ENCODE peak calls at places on chromosome 17, in ten cellular contexts. One of them, this sample, is unnamed.
A peak's percentile ranks its signal among the peaks of the same experiment; 100 is the strongest.

GRCh38 chr17:73973881-73974409 is 229.5 kb upstream of the RPL38 start:
- DNase-seq in stomach: no peak
- DNase-seq in ACHN: no peak
- DNase-seq in KBM-7: no peak
- DNase-seq in stimulated activated CD8-positive, alpha-beta memory T cell treated with anti-CD3 and anti-CD28 coated beads, Interleukin-12 subunit alpha, Interleukin-12 subunit beta, amount 100 ng/mL, for 1 hour: no peak
- DNase-seq in choroid plexus epithelial cell: no peak
- DNase-seq in NCI-H2171 treated with DMSO at 0.1 percent for 48 hours: peak; percentile 85
- DNase-seq in GM13976: peak; percentile 10
- DNase-seq in stimulated activated CD4-positive, alpha-beta T cell treated with anti-CD3 and anti-CD28 coated beads, Interleukin-1b, Interleukin-23, amount 100 ng/mL, for 4 hours: no peak
- DNase-seq in activated B cell treated with CpG ODN at 0.5 μM for 24 hours: no peak
- DNase-seq in this sample: no peak

GRCh38 chr17:42845556-42845917 is 1.2 kb downstream of the AOC2 start:
- DNase-seq in ACHN: no peak
- DNase-seq in KBM-7: no peak
- DNase-seq in stimulated activated CD4-positive, alpha-beta T cell treated with anti-CD3 and anti-CD28 coated beads, Interleukin-1b, Interleukin-23, amount 100 ng/mL, for 4 hours: no peak
- DNase-seq in NCI-H2171 treated with DMSO at 0.1 percent for 48 hours: no peak
- DNase-seq in activated B cell treated with CpG ODN at 0.5 μM for 24 hours: no peak
- DNase-seq in stomach: no peak
- DNase-seq in GM13976: no peak
- DNase-seq in choroid plexus epithelial cell: no peak
- DNase-seq in stimulated activated CD8-positive, alpha-beta memory T cell treated with anti-CD3 and anti-CD28 coated beads, Interleukin-12 subunit alpha, Interleukin-12 subunit beta, amount 100 ng/mL, for 1 hour: no peak
- DNase-seq in this sample: no peak

GRCh38 chr17:70699408-70699807 is 530.1 kb downstream of the KCNJ2 start:
- DNase-seq in stomach: no peak
- DNase-seq in activated B cell treated with CpG ODN at 0.5 μM for 24 hours: no peak
- DNase-seq in stimulated activated CD8-positive, alpha-beta memory T cell treated with anti-CD3 and anti-CD28 coated beads, Interleukin-12 subunit alpha, Interleukin-12 subunit beta, amount 100 ng/mL, for 1 hour: no peak
- DNase-seq in choroid plexus epithelial cell: no peak
- DNase-seq in KBM-7: no peak
- DNase-seq in GM13976: no peak
- DNase-seq in stimulated activated CD4-positive, alpha-beta T cell treated with anti-CD3 and anti-CD28 coated beads, Interleukin-1b, Interleukin-23, amount 100 ng/mL, for 4 hours: no peak
- DNase-seq in ACHN: no peak
- DNase-seq in NCI-H2171 treated with DMSO at 0.1 percent for 48 hours: no peak
- DNase-seq in this sample: no peak

GRCh38 chr17:82243648-82244412 is 15.0 kb downstream of the SLC16A3 start:
- DNase-seq in activated B cell treated with CpG ODN at 0.5 μM for 24 hours: no peak
- DNase-seq in KBM-7: no peak
- DNase-seq in NCI-H2171 treated with DMSO at 0.1 percent for 48 hours: no peak
- DNase-seq in stomach: no peak
- DNase-seq in GM13976: no peak
- DNase-seq in choroid plexus epithelial cell: no peak
- DNase-seq in stimulated activated CD4-positive, alpha-beta T cell treated with anti-CD3 and anti-CD28 coated beads, Interleukin-1b, Interleukin-23, amount 100 ng/mL, for 4 hours: no peak
- DNase-seq in stimulated activated CD8-positive, alpha-beta memory T cell treated with anti-CD3 and anti-CD28 coated beads, Interleukin-12 subunit alpha, Interleukin-12 subunit beta, amount 100 ng/mL, for 1 hour: no peak
- DNase-seq in ACHN: no peak
- DNase-seq in this sample: no peak

GRCh38 chr17:75668489-75668888 is 1.4 kb downstream of the SAP30BP start:
- DNase-seq in stimulated activated CD4-positive, alpha-beta T cell treated with anti-CD3 and anti-CD28 coated beads, Interleukin-1b, Interleukin-23, amount 100 ng/mL, for 4 hours: no peak
- DNase-seq in choroid plexus epithelial cell: no peak
- DNase-seq in KBM-7: no peak
- DNase-seq in GM13976: no peak
- DNase-seq in activated B cell treated with CpG ODN at 0.5 μM for 24 hours: no peak
- DNase-seq in stomach: no peak
- DNase-seq in ACHN: no peak
- DNase-seq in stimulated activated CD8-positive, alpha-beta memory T cell treated with anti-CD3 and anti-CD28 coated beads, Interleukin-12 subunit alpha, Interleukin-12 subunit beta, amount 100 ng/mL, for 1 hour: no peak
- DNase-seq in NCI-H2171 treated with DMSO at 0.1 percent for 48 hours: no peak
- DNase-seq in this sample: no peak

GRCh38 chr17:75295220-75296158 is 6.3 kb upstream of the SLC25A19 start:
- DNase-seq in stimulated activated CD4-positive, alpha-beta T cell treated with anti-CD3 and anti-CD28 coated beads, Interleukin-1b, Interleukin-23, amount 100 ng/mL, for 4 hours: no peak
- DNase-seq in GM13976: peak; percentile 73
- DNase-seq in KBM-7: no peak
- DNase-seq in stomach: no peak
- DNase-seq in ACHN: no peak
- DNase-seq in NCI-H2171 treated with DMSO at 0.1 percent for 48 hours: no peak
- DNase-seq in activated B cell treated with CpG ODN at 0.5 μM for 24 hours: peak; percentile 46
- DNase-seq in choroid plexus epithelial cell: no peak
- DNase-seq in stimulated activated CD8-positive, alpha-beta memory T cell treated with anti-CD3 and anti-CD28 coated beads, Interleukin-12 subunit alpha, Interleukin-12 subunit beta, amount 100 ng/mL, for 1 hour: no peak
- DNase-seq in this sample: no peak

GRCh38 chr17:70271200-70271599 is 101.9 kb downstream of the KCNJ2 start:
- DNase-seq in choroid plexus epithelial cell: no peak
- DNase-seq in activated B cell treated with CpG ODN at 0.5 μM for 24 hours: no peak
- DNase-seq in ACHN: no peak
- DNase-seq in stimulated activated CD4-positive, alpha-beta T cell treated with anti-CD3 and anti-CD28 coated beads, Interleukin-1b, Interleukin-23, amount 100 ng/mL, for 4 hours: no peak
- DNase-seq in stomach: no peak
- DNase-seq in KBM-7: no peak
- DNase-seq in GM13976: no peak
- DNase-seq in stimulated activated CD8-positive, alpha-beta memory T cell treated with anti-CD3 and anti-CD28 coated beads, Interleukin-12 subunit alpha, Interleukin-12 subunit beta, amount 100 ng/mL, for 1 hour: no peak
- DNase-seq in NCI-H2171 treated with DMSO at 0.1 percent for 48 hours: peak; percentile 53
- DNase-seq in this sample: no peak

GRCh38 chr17:60904582-60904981 is 226.9 kb downstream of the BCAS3 start:
- DNase-seq in choroid plexus epithelial cell: no peak
- DNase-seq in activated B cell treated with CpG ODN at 0.5 μM for 24 hours: no peak
- DNase-seq in ACHN: no peak
- DNase-seq in stimulated activated CD8-positive, alpha-beta memory T cell treated with anti-CD3 and anti-CD28 coated beads, Interleukin-12 subunit alpha, Interleukin-12 subunit beta, amount 100 ng/mL, for 1 hour: no peak
- DNase-seq in GM13976: no peak
- DNase-seq in stimulated activated CD4-positive, alpha-beta T cell treated with anti-CD3 and anti-CD28 coated beads, Interleukin-1b, Interleukin-23, amount 100 ng/mL, for 4 hours: no peak
- DNase-seq in KBM-7: no peak
- DNase-seq in stomach: no peak
- DNase-seq in NCI-H2171 treated with DMSO at 0.1 percent for 48 hours: no peak
- DNase-seq in this sample: no peak

GRCh38 chr17:77606865-77607210 is 351.7 kb upstream of the TNRC6C start:
- DNase-seq in choroid plexus epithelial cell: no peak
- DNase-seq in activated B cell treated with CpG ODN at 0.5 μM for 24 hours: no peak
- DNase-seq in KBM-7: no peak
- DNase-seq in stimulated activated CD4-positive, alpha-beta T cell treated with anti-CD3 and anti-CD28 coated beads, Interleukin-1b, Interleukin-23, amount 100 ng/mL, for 4 hours: no peak
- DNase-seq in ACHN: no peak
- DNase-seq in GM13976: no peak
- DNase-seq in stomach: no peak
- DNase-seq in NCI-H2171 treated with DMSO at 0.1 percent for 48 hours: no peak
- DNase-seq in stimulated activated CD8-positive, alpha-beta memory T cell treated with anti-CD3 and anti-CD28 coated beads, Interleukin-12 subunit alpha, Interleukin-12 subunit beta, amount 100 ng/mL, for 1 hour: no peak
- DNase-seq in this sample: no peak

GRCh38 chr17:80137131-80137530 is 9.8 kb downstream of the EIF4A3 start:
- DNase-seq in NCI-H2171 treated with DMSO at 0.1 percent for 48 hours: no peak
- DNase-seq in stimulated activated CD4-positive, alpha-beta T cell treated with anti-CD3 and anti-CD28 coated beads, Interleukin-1b, Interleukin-23, amount 100 ng/mL, for 4 hours: no peak
- DNase-seq in stimulated activated CD8-positive, alpha-beta memory T cell treated with anti-CD3 and anti-CD28 coated beads, Interleukin-12 subunit alpha, Interleukin-12 subunit beta, amount 100 ng/mL, for 1 hour: no peak
- DNase-seq in ACHN: no peak
- DNase-seq in GM13976: no peak
- DNase-seq in choroid plexus epithelial cell: no peak
- DNase-seq in stomach: no peak
- DNase-seq in KBM-7: no peak
- DNase-seq in activated B cell treated with CpG ODN at 0.5 μM for 24 hours: no peak
- DNase-seq in this sample: no peak